ENCODE peak calls at places on chromosomes 3 and 15, in four cellular contexts. One of them, this sample, is unnamed.

GRCh38 chr3:11532865-11533490 is 110.7 kb downstream of the VGLL4 start:
- DNase-seq in CD4-positive, alpha-beta T cell: no peak
- DNase-seq in Daoy: peak
- DNase-seq in NCI-H2171 treated with DMSO at 0.1 percent for 48 hours: no peak
- DNase-seq in this sample: no peak

GRCh38 chr15:29821416-29822099 is 710 bp downstream of the TJP1 start:
- DNase-seq in CD4-positive, alpha-beta T cell: no peak
- DNase-seq in Daoy: peak
- DNase-seq in NCI-H2171 treated with DMSO at 0.1 percent for 48 hours: peak
- DNase-seq in this sample: peak

GRCh38 chr3:18396428-18396827 is 28.7 kb downstream of the SATB1 start:
- DNase-seq in CD4-positive, alpha-beta T cell: no peak
- DNase-seq in Daoy: no peak
- DNase-seq in NCI-H2171 treated with DMSO at 0.1 percent for 48 hours: no peak
- DNase-seq in this sample: no peak

GRCh38 chr3:101303089-101303731 is 17.2 kb downstream of the IMPG2 start:
- DNase-seq in CD4-positive, alpha-beta T cell: no peak
- DNase-seq in Daoy: peak
- DNase-seq in NCI-H2171 treated with DMSO at 0.1 percent for 48 hours: no peak
- DNase-seq in this sample: no peak

GRCh38 chr3:159432721-159433300 is 555.8 kb upstream of the IL12A start:
- DNase-seq in CD4-positive, alpha-beta T cell: no peak
- DNase-seq in Daoy: no peak
- DNase-seq in NCI-H2171 treated with DMSO at 0.1 percent for 48 hours: no peak
- DNase-seq in this sample: no peak

GRCh38 chr3:47479826-47480160 is 4.1 kb upstream of the SCAP start:
- DNase-seq in CD4-positive, alpha-beta T cell: no peak
- DNase-seq in Daoy: no peak
- DNase-seq in NCI-H2171 treated with DMSO at 0.1 percent for 48 hours: no peak
- DNase-seq in this sample: no peak

GRCh38 chr3:107994954-107995715 is 95.7 kb downstream of the CD47 start:
- DNase-seq in CD4-positive, alpha-beta T cell: no peak
- DNase-seq in Daoy: no peak
- DNase-seq in NCI-H2171 treated with DMSO at 0.1 percent for 48 hours: no peak
- DNase-seq in this sample: no peak

GRCh38 chr3:62319570-62320243 is 53.6 kb downstream of the FEZF2 start:
- DNase-seq in CD4-positive, alpha-beta T cell: no peak
- DNase-seq in Daoy: no peak
- DNase-seq in NCI-H2171 treated with DMSO at 0.1 percent for 48 hours: no peak
- DNase-seq in this sample: no peak

GRCh38 chr15:55402707-55403106 is 5.5 kb downstream of the CCPG1 start:
- DNase-seq in CD4-positive, alpha-beta T cell: no peak
- DNase-seq in Daoy: no peak
- DNase-seq in NCI-H2171 treated with DMSO at 0.1 percent for 48 hours: no peak
- DNase-seq in this sample: no peak

GRCh38 chr3:150412599-150413069 is 4.5 kb downstream of the TSC22D2 start:
- DNase-seq in CD4-positive, alpha-beta T cell: no peak
- DNase-seq in Daoy: peak
- DNase-seq in NCI-H2171 treated with DMSO at 0.1 percent for 48 hours: no peak
- DNase-seq in this sample: no peak

GRCh38 chr3:185778069-185778468 is 46.8 kb downstream of the IGF2BP2 start:
- DNase-seq in CD4-positive, alpha-beta T cell: no peak
- DNase-seq in Daoy: peak
- DNase-seq in NCI-H2171 treated with DMSO at 0.1 percent for 48 hours: no peak
- DNase-seq in this sample: no peak

GRCh38 chr3:141089339-141090152 is 38.4 kb downstream of the SPSB4 start:
- DNase-seq in CD4-positive, alpha-beta T cell: no peak
- DNase-seq in Daoy: no peak
- DNase-seq in NCI-H2171 treated with DMSO at 0.1 percent for 48 hours: no peak
- DNase-seq in this sample: peak

GRCh38 chr15:58545307-58546065 is 113.7 kb downstream of the LIPC start:
- DNase-seq in CD4-positive, alpha-beta T cell: no peak
- DNase-seq in Daoy: peak
- DNase-seq in NCI-H2171 treated with DMSO at 0.1 percent for 48 hours: no peak
- DNase-seq in this sample: peak

GRCh38 chr15:45458746-45459403 is 63.7 kb downstream of the SLC30A4 start:
- DNase-seq in CD4-positive, alpha-beta T cell: peak
- DNase-seq in Daoy: peak
- DNase-seq in NCI-H2171 treated with DMSO at 0.1 percent for 48 hours: peak
- DNase-seq in this sample: peak

GRCh38 chr15:74614744-74615312 is 808 bp upstream of the CLK3 start:
- DNase-seq in CD4-positive, alpha-beta T cell: peak
- DNase-seq in Daoy: peak
- DNase-seq in NCI-H2171 treated with DMSO at 0.1 percent for 48 hours: peak
- DNase-seq in this sample: peak

GRCh38 chr3:51637941-51638471 is 33.0 kb upstream of the TEX264 start:
- DNase-seq in CD4-positive, alpha-beta T cell: no peak
- DNase-seq in Daoy: peak
- DNase-seq in NCI-H2171 treated with DMSO at 0.1 percent for 48 hours: peak
- DNase-seq in this sample: peak

GRCh38 chr3:113287818-113288648 is 76.7 kb downstream of the BOC start:
- DNase-seq in CD4-positive, alpha-beta T cell: peak
- DNase-seq in Daoy: peak
- DNase-seq in NCI-H2171 treated with DMSO at 0.1 percent for 48 hours: peak
- DNase-seq in this sample: no peak

GRCh38 chr3:25306741-25307140 is 121.3 kb upstream of the RARB start:
- DNase-seq in CD4-positive, alpha-beta T cell: no peak
- DNase-seq in Daoy: no peak
- DNase-seq in NCI-H2171 treated with DMSO at 0.1 percent for 48 hours: no peak
- DNase-seq in this sample: no peak

GRCh38 chr3:186975726-186976125 is 45.4 kb downstream of the ST6GAL1 start:
- DNase-seq in CD4-positive, alpha-beta T cell: no peak
- DNase-seq in Daoy: no peak
- DNase-seq in NCI-H2171 treated with DMSO at 0.1 percent for 48 hours: no peak
- DNase-seq in this sample: no peak

GRCh38 chr3:173275740-173276139 is 121.8 kb upstream of the NLGN1 start:
- DNase-seq in CD4-positive, alpha-beta T cell: no peak
- DNase-seq in Daoy: peak
- DNase-seq in NCI-H2171 treated with DMSO at 0.1 percent for 48 hours: no peak
- DNase-seq in this sample: no peak

GRCh38 chr3:5347486-5347885 is 160.0 kb downstream of the EDEM1 start:
- DNase-seq in CD4-positive, alpha-beta T cell: no peak
- DNase-seq in Daoy: no peak
- DNase-seq in NCI-H2171 treated with DMSO at 0.1 percent for 48 hours: no peak
- DNase-seq in this sample: no peak

GRCh38 chr15:41952003-41952563 is 20.3 kb downstream of the EHD4 start:
- DNase-seq in CD4-positive, alpha-beta T cell: no peak
- DNase-seq in Daoy: no peak
- DNase-seq in NCI-H2171 treated with DMSO at 0.1 percent for 48 hours: no peak
- DNase-seq in this sample: no peak

GRCh38 chr3:63625161-63625560 is 27.3 kb upstream of the SNTN start:
- DNase-seq in CD4-positive, alpha-beta T cell: no peak
- DNase-seq in Daoy: peak
- DNase-seq in NCI-H2171 treated with DMSO at 0.1 percent for 48 hours: no peak
- DNase-seq in this sample: no peak

GRCh38 chr15:85615930-85616329 is 178.8 kb downstream of the KLHL25 start:
- DNase-seq in CD4-positive, alpha-beta T cell: no peak
- DNase-seq in Daoy: no peak
- DNase-seq in NCI-H2171 treated with DMSO at 0.1 percent for 48 hours: no peak
- DNase-seq in this sample: peak

GRCh38 chr15:73632670-73633058 is 525 bp downstream of the NPTN start:
- DNase-seq in CD4-positive, alpha-beta T cell: no peak
- DNase-seq in Daoy: no peak
- DNase-seq in NCI-H2171 treated with DMSO at 0.1 percent for 48 hours: no peak
- DNase-seq in this sample: no peak

GRCh38 chr15:46151786-46152185 is 517.0 kb downstream of the SQOR start:
- DNase-seq in CD4-positive, alpha-beta T cell: no peak
- DNase-seq in Daoy: no peak
- DNase-seq in NCI-H2171 treated with DMSO at 0.1 percent for 48 hours: no peak
- DNase-seq in this sample: peak

GRCh38 chr15:100209204-100209603 is 132.6 kb downstream of the ADAMTS17 start:
- DNase-seq in CD4-positive, alpha-beta T cell: no peak
- DNase-seq in Daoy: no peak
- DNase-seq in NCI-H2171 treated with DMSO at 0.1 percent for 48 hours: no peak
- DNase-seq in this sample: no peak

GRCh38 chr3:65342084-65342683 is 654.4 kb upstream of the ADAMTS9 start:
- DNase-seq in CD4-positive, alpha-beta T cell: no peak
- DNase-seq in Daoy: peak
- DNase-seq in NCI-H2171 treated with DMSO at 0.1 percent for 48 hours: peak
- DNase-seq in this sample: peak

GRCh38 chr3:17938313-17938712 is 195.9 kb upstream of the TBC1D5 start:
- DNase-seq in CD4-positive, alpha-beta T cell: no peak
- DNase-seq in Daoy: no peak
- DNase-seq in NCI-H2171 treated with DMSO at 0.1 percent for 48 hours: no peak
- DNase-seq in this sample: no peak

GRCh38 chr3:90091557-90091956 is 984.1 kb downstream of the EPHA3 start:
- DNase-seq in CD4-positive, alpha-beta T cell: no peak
- DNase-seq in Daoy: no peak
- DNase-seq in NCI-H2171 treated with DMSO at 0.1 percent for 48 hours: no peak
- DNase-seq in this sample: peak

GRCh38 chr3:144107923-144108322 is 136.3 kb downstream of the DIPK2A start:
- DNase-seq in CD4-positive, alpha-beta T cell: no peak
- DNase-seq in Daoy: no peak
- DNase-seq in NCI-H2171 treated with DMSO at 0.1 percent for 48 hours: peak
- DNase-seq in this sample: no peak

GRCh38 chr3:43923101-43923979 is 232.6 kb downstream of the ABHD5 start:
- DNase-seq in CD4-positive, alpha-beta T cell: no peak
- DNase-seq in Daoy: no peak
- DNase-seq in NCI-H2171 treated with DMSO at 0.1 percent for 48 hours: peak
- DNase-seq in this sample: no peak

GRCh38 chr15:93298901-93299300 is 209.9 kb upstream of the RGMA start:
- DNase-seq in CD4-positive, alpha-beta T cell: no peak
- DNase-seq in Daoy: peak
- DNase-seq in NCI-H2171 treated with DMSO at 0.1 percent for 48 hours: no peak
- DNase-seq in this sample: no peak

GRCh38 chr3:194485876-194486539 is 794 bp downstream of the ATP13A3 start:
- DNase-seq in CD4-positive, alpha-beta T cell: peak
- DNase-seq in Daoy: peak
- DNase-seq in NCI-H2171 treated with DMSO at 0.1 percent for 48 hours: no peak
- DNase-seq in this sample: peak

GRCh38 chr3:146574173-146574572 is 29.8 kb upstream of the PLSCR1 start:
- DNase-seq in CD4-positive, alpha-beta T cell: no peak
- DNase-seq in Daoy: no peak
- DNase-seq in NCI-H2171 treated with DMSO at 0.1 percent for 48 hours: no peak
- DNase-seq in this sample: no peak

GRCh38 chr3:129360705-129361460 is 67.6 kb downstream of the EFCAB12 start:
- DNase-seq in CD4-positive, alpha-beta T cell: no peak
- DNase-seq in Daoy: no peak
- DNase-seq in NCI-H2171 treated with DMSO at 0.1 percent for 48 hours: no peak
- DNase-seq in this sample: no peak

GRCh38 chr15:99474041-99474906 is 91.5 kb upstream of the MEF2A start:
- DNase-seq in CD4-positive, alpha-beta T cell: no peak
- DNase-seq in Daoy: no peak
- DNase-seq in NCI-H2171 treated with DMSO at 0.1 percent for 48 hours: no peak
- DNase-seq in this sample: peak

This sample was measured in islet precursor cell.